ENCODE peak calls at places on chromosomes 1 and 21, in six cellular contexts. B is dorsolateral prefrontal cortex, A is LNCaP clone FGC, X is foreskin fibroblast, Y is mesendoderm, O is lower lobe of right lung. M is an unnamed sample.

GRCh38 chr1:218930879-218931278 is 242.8 kb upstream of the LYPLAL1 start:
- DNase-seq in X (peak), Y (no peak), A (no peak), O (no peak), B (no peak), M (peak)

GRCh38 chr1:65832296-65832695 is 39.6 kb downstream of the PDE4B start:
- DNase-seq in O (no peak), A (no peak), Y (no peak), B (no peak), X (peak), M (no peak)

GRCh38 chr1:2534775-2535387 is 4.8 kb upstream of the HES5 start:
- DNase-seq in Y (peak), A (no peak), X (peak), B (no peak), O (peak), M (no peak)

GRCh38 chr1:109582021-109582420 is 33.6 kb downstream of the GNAI3 start:
- DNase-seq in A (no peak), X (no peak), Y (no peak), B (no peak), O (no peak), M (no peak)

GRCh38 chr1:98035587-98035986 is 114.8 kb upstream of the DPYD start:
- DNase-seq in X (no peak), B (no peak), Y (no peak), O (no peak), A (no peak), M (no peak)

GRCh38 chr1:41659159-41659495 is 174.6 kb upstream of the EDN2 start:
- DNase-seq in A (no peak), X (no peak), Y (no peak), B (no peak), O (no peak), M (no peak)

GRCh38 chr1:230857077-230857476 is 11.2 kb downstream of the C1orf198 start:
- DNase-seq in Y (no peak), O (no peak), X (no peak), B (no peak), A (no peak), M (no peak)

GRCh38 chr1:38730511-38731397 is 128.8 kb downstream of the RRAGC start:
- DNase-seq in O (no peak), Y (no peak), X (no peak), A (no peak), B (no peak), M (no peak)

GRCh38 chr1:117662667-117663066 is 56.8 kb downstream of the TENT5C start:
- DNase-seq in O (no peak), B (no peak), X (no peak), Y (no peak), A (no peak), M (no peak)

GRCh38 chr1:77282187-77282865 is 507 bp downstream of the AK5 start:
- DNase-seq in X (peak), A (no peak), Y (peak), B (no peak), O (peak), M (no peak)

GRCh38 chr1:51758310-51758709 is 120.2 kb downstream of the NRDC start:
- DNase-seq in Y (no peak), A (no peak), O (no peak), B (no peak), X (no peak), M (no peak)

GRCh38 chr1:204446413-204447111 is 34.9 kb upstream of the PPP1R15B start:
- DNase-seq in Y (peak), O (peak), X (peak), A (no peak), B (peak), M (no peak)

GRCh38 chr1:33157131-33157530 is 24.7 kb downstream of the TRIM62 start:
- DNase-seq in A (no peak), Y (no peak), X (no peak), O (no peak), B (no peak), M (no peak)

GRCh38 chr1:218249757-218250156 is 35.3 kb upstream of the RRP15 start:
- DNase-seq in X (no peak), O (no peak), Y (no peak), A (no peak), B (no peak), M (no peak)

GRCh38 chr1:230909974-230910754 is 41.8 kb upstream of the C1orf198 start:
- DNase-seq in X (no peak), O (no peak), Y (no peak), A (no peak), B (peak), M (no peak)

GRCh38 chr1:92822907-92823306 is 8.9 kb upstream of the RPL5 start:
- DNase-seq in B (no peak), A (no peak), Y (peak), X (peak), O (no peak), M (peak)

GRCh38 chr1:6962956-6963915 is 178.0 kb downstream of the CAMTA1 start:
- DNase-seq in O (peak), X (no peak), A (no peak), B (no peak), Y (no peak), M (no peak)

GRCh38 chr21:33799378-33800090 is 116.1 kb downstream of the ATP5PO start:
- DNase-seq in B (no peak), X (no peak), Y (no peak), O (no peak), A (no peak), M (no peak)

GRCh38 chr1:66434096-66434495 is 99.9 kb upstream of the SGIP1 start:
- DNase-seq in O (no peak), B (no peak), A (no peak), Y (no peak), X (peak), M (peak)

GRCh38 chr1:174953657-174954435 is 45.9 kb upstream of the CACYBP start:
- DNase-seq in A (no peak), B (peak), O (no peak), Y (peak), X (no peak), M (no peak)

GRCh38 chr1:24155011-24155782 is 12.3 kb upstream of the IL22RA1 start:
- DNase-seq in X (no peak), O (no peak), Y (peak), B (no peak), A (no peak), M (no peak)

GRCh38 chr21:46135782-46136181 is 19.6 kb downstream of the FTCD start:
- DNase-seq in X (no peak), Y (no peak), B (no peak), A (no peak), O (no peak), M (no peak)

GRCh38 chr1:219885680-219886079 is 42.7 kb downstream of the SLC30A10 start:
- DNase-seq in B (no peak), X (no peak), O (no peak), A (no peak), Y (no peak), M (no peak)

GRCh38 chr1:51439895-51440294 is 79.2 kb downstream of the EPS15 start:
- DNase-seq in X (no peak), A (no peak), Y (no peak), B (no peak), O (no peak), M (no peak)

GRCh38 chr1:88800382-88801051 is 90.8 kb downstream of the GTF2B start:
- DNase-seq in Y (peak), B (no peak), O (no peak), X (peak), A (peak), M (no peak)

GRCh38 chr1:3283849-3284248 is 170.6 kb upstream of the ARHGEF16 start:
- DNase-seq in O (no peak), Y (peak), A (no peak), B (no peak), X (no peak), M (no peak)

GRCh38 chr1:184365699-184366098 is 21.1 kb upstream of the C1orf21 start:
- DNase-seq in B (no peak), A (no peak), X (no peak), O (no peak), Y (no peak), M (no peak)

GRCh38 chr1:118783095-118783758 is 204.9 kb downstream of the TBX15 start:
- DNase-seq in X (no peak), A (peak), B (no peak), O (no peak), Y (peak), M (no peak)

GRCh38 chr1:63330331-63330916 is 8.1 kb downstream of the FOXD3 start:
- DNase-seq in O (no peak), B (no peak), X (no peak), Y (peak), A (no peak), M (no peak)

GRCh38 chr1:37705399-37705798 is 13.1 kb downstream of the CDCA8 start:
- DNase-seq in O (no peak), Y (no peak), B (no peak), X (no peak), A (no peak), M (no peak)

GRCh38 chr1:59066231-59066630 is 230.7 kb upstream of the FGGY start:
- DNase-seq in Y (no peak), X (no peak), A (no peak), B (no peak), O (no peak), M (no peak)

GRCh38 chr21:35138665-35139381 is 89.7 kb upstream of the RUNX1 start:
- DNase-seq in Y (no peak), X (peak), A (no peak), B (no peak), O (no peak), M (no peak)

GRCh38 chr1:154348429-154349076 is 23.2 kb downstream of the ATP8B2 start:
- DNase-seq in Y (no peak), X (no peak), A (no peak), O (no peak), B (no peak), M (no peak)

GRCh38 chr21:23016617-23017016 is 2018.4 kb downstream of the NCAM2 start:
- DNase-seq in O (no peak), B (no peak), Y (peak), X (no peak), A (peak), M (no peak)

GRCh38 chr1:234731371-234732085 is 121.5 kb upstream of the IRF2BP2 start:
- DNase-seq in Y (no peak), A (no peak), O (no peak), X (peak), B (no peak), M (peak)

GRCh38 chr1:202122639-202123335 is at the start of gene GPR37L1:
- DNase-seq in B (no peak), O (peak), Y (peak), A (no peak), X (peak), M (no peak)

GRCh38 chr1:153793973-153794615 is 18.9 kb downstream of the SLC27A3 start:
- DNase-seq in A (no peak), Y (no peak), B (no peak), X (no peak), O (no peak), M (no peak)

DNA sequence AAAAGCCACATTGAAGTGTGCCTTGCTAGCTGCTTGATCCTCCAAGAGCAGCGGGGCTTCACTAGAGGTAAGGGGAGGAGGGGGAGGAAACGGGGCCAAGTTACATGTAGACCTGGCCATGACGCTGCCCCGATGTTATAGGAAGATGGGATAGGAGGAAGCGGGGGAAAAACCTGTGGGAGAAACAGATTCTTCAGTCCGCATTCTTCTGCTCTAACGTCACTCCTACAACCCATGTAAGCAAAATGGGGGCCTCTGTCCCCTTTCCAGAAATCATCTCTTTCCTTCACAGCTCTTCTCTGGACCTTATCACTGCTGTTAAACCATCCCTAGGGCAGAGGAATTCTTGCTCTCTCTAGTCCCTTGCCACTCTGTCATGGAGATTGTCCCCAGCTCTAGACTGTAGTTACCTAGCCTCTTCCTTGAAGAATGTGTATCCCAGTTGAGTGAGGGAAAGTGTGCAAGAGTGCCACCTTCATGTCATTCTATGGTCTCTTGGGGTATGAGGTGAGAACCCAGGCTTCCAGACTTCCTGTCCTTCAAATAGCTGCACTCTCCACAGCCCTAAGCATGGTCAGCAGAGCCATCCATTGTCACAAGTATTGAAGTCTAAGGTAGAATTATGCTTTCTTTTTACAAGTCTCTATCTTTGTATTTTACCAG is 11.4 kb downstream of the PLEKHO1 start:
- DNase-seq in B (no peak), Y (peak), O (no peak), A (no peak), X (no peak), M (no peak)
- H3K4me3 ChIP-seq in B (no peak), Y (no peak), O (no peak), A (no peak), X (no peak), M (no peak)

GRCh38 chr1:21292991-21293536 is 2.8 kb upstream of the ECE1 start:
- DNase-seq in O (no peak), B (no peak), A (no peak), Y (no peak), X (no peak), M (no peak)
- H3K4me3 ChIP-seq in O (peak), B (no peak), A (no peak), Y (no peak), X (no peak), M (no peak)

GRCh38 chr1:159010398-159010797 is 691 bp downstream of the IFI16 start:
- DNase-seq in O (no peak), X (no peak), Y (no peak), B (no peak), A (no peak), M (no peak)
- H3K4me3 ChIP-seq in O (peak), X (peak), Y (no peak), B (peak), A (no peak), M (peak)

GRCh38 chr1:54272134-54272533 is 72.2 kb downstream of the MRPL37 start:
- DNase-seq in A (no peak), B (no peak), Y (peak), X (no peak), O (no peak), M (no peak)

GRCh38 chr1:54273837-54274192 is 73.8 kb downstream of the MRPL37 start:
- DNase-seq in Y (peak), O (no peak), B (peak), X (no peak), A (no peak), M (no peak)

GRCh38 chr1:54273092-54273836 is 73.3 kb downstream of the MRPL37 start:
- DNase-seq in Y (peak), O (peak), X (peak), A (no peak), B (peak), M (no peak)

GRCh38 chr1:54271341-54271740 is 71.4 kb downstream of the MRPL37 start:
- DNase-seq in B (peak), O (no peak), X (no peak), Y (no peak), A (no peak), M (no peak)

DNA sequence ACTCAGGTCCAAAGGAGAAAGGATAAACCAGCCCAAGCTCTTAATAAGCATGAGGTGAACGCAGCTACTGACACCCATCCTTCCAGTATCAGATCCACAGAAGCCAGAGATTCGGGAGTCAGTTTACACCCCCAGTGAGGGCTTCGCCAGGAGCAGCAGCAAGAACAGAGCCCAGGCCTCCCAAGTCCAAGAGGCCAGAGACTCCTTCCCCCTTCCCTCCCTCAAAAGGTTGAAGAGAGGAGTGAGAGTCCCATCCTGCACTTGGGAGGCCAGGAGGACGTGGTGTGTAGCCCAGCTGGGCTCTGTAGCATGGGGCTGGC is 72.8 kb downstream of the MRPL37 start:
- DNase-seq in A (no peak), X (no peak), O (no peak), B (no peak), Y (peak), M (no peak)
- H3K4me3 ChIP-seq in A (no peak), X (no peak), O (no peak), B (no peak), Y (no peak), M (no peak)

GRCh38 chr21:25371831-25372434 is 235.3 kb downstream of the MRPL39 start:
- DNase-seq in O (no peak), A (no peak), X (no peak), Y (no peak), B (no peak), M (no peak)
- H3K4me3 ChIP-seq in O (no peak), A (no peak), X (no peak), Y (no peak), B (no peak), M (no peak)